ENCODE peak calls at places on chromosomes 5 and 9, in five cellular contexts. One of them, this sample, is unnamed.

GRCh38 chr9:130694205-130694604 is 625 bp downstream of the EXOSC2 start:
- DNase-seq in memory B cell: no peak
- DNase-seq in activated CD4-positive, alpha-beta T cell treated with anti-CD3 and anti-CD28 coated beads, Interleukin-2, amount 50 U/mL, for 1 hour: no peak
- DNase-seq in endothelial cell: no peak
- DNase-seq in AG04450: no peak
- DNase-seq in this sample: no peak

GRCh38 chr9:19799784-19800183 is 10.9 kb upstream of the SLC24A2 start:
- DNase-seq in memory B cell: no peak
- DNase-seq in activated CD4-positive, alpha-beta T cell treated with anti-CD3 and anti-CD28 coated beads, Interleukin-2, amount 50 U/mL, for 1 hour: no peak
- DNase-seq in endothelial cell: no peak
- DNase-seq in AG04450: no peak
- DNase-seq in this sample: no peak

GRCh38 chr5:21806943-21807342 is 1046.2 kb downstream of the CDH12 start:
- DNase-seq in memory B cell: no peak
- DNase-seq in activated CD4-positive, alpha-beta T cell treated with anti-CD3 and anti-CD28 coated beads, Interleukin-2, amount 50 U/mL, for 1 hour: no peak
- DNase-seq in endothelial cell: no peak
- DNase-seq in AG04450: no peak
- DNase-seq in this sample: no peak

GRCh38 chr5:119032653-119033052 is 38.2 kb upstream of the DMXL1 start:
- DNase-seq in memory B cell: no peak
- DNase-seq in activated CD4-positive, alpha-beta T cell treated with anti-CD3 and anti-CD28 coated beads, Interleukin-2, amount 50 U/mL, for 1 hour: no peak
- DNase-seq in endothelial cell: no peak
- DNase-seq in AG04450: no peak
- DNase-seq in this sample: no peak

GRCh38 chr9:120299785-120300184 is 280.2 kb downstream of the CDK5RAP2 start:
- DNase-seq in memory B cell: no peak
- DNase-seq in activated CD4-positive, alpha-beta T cell treated with anti-CD3 and anti-CD28 coated beads, Interleukin-2, amount 50 U/mL, for 1 hour: no peak
- DNase-seq in endothelial cell: no peak
- DNase-seq in AG04450: no peak
- DNase-seq in this sample: no peak

GRCh38 chr9:92482336-92482735 is at the start of gene ASPN:
- DNase-seq in memory B cell: no peak
- DNase-seq in activated CD4-positive, alpha-beta T cell treated with anti-CD3 and anti-CD28 coated beads, Interleukin-2, amount 50 U/mL, for 1 hour: no peak
- DNase-seq in endothelial cell: no peak
- DNase-seq in AG04450: no peak
- DNase-seq in this sample: no peak

GRCh38 chr9:113633782-113634596 is 170.5 kb downstream of the RGS3 start:
- DNase-seq in memory B cell: no peak
- DNase-seq in activated CD4-positive, alpha-beta T cell treated with anti-CD3 and anti-CD28 coated beads, Interleukin-2, amount 50 U/mL, for 1 hour: no peak
- DNase-seq in endothelial cell: no peak
- DNase-seq in AG04450: no peak
- DNase-seq in this sample: no peak

GRCh38 chr9:98326402-98327248 is 71.2 kb upstream of the TBC1D2 start:
- DNase-seq in memory B cell: no peak
- DNase-seq in activated CD4-positive, alpha-beta T cell treated with anti-CD3 and anti-CD28 coated beads, Interleukin-2, amount 50 U/mL, for 1 hour: no peak
- DNase-seq in endothelial cell: no peak
- DNase-seq in AG04450: peak
- DNase-seq in this sample: no peak

GRCh38 chr9:106111039-106111740 is 416.8 kb downstream of the TMEM38B start:
- DNase-seq in memory B cell: no peak
- DNase-seq in activated CD4-positive, alpha-beta T cell treated with anti-CD3 and anti-CD28 coated beads, Interleukin-2, amount 50 U/mL, for 1 hour: no peak
- DNase-seq in endothelial cell: no peak
- DNase-seq in AG04450: no peak
- DNase-seq in this sample: no peak

GRCh38 chr5:82601085-82601484 is 322.9 kb upstream of the RPS23 start:
- DNase-seq in memory B cell: no peak
- DNase-seq in activated CD4-positive, alpha-beta T cell treated with anti-CD3 and anti-CD28 coated beads, Interleukin-2, amount 50 U/mL, for 1 hour: no peak
- DNase-seq in endothelial cell: no peak
- DNase-seq in AG04450: no peak
- DNase-seq in this sample: no peak

GRCh38 chr9:23849379-23849778 is 23.3 kb upstream of the ELAVL2 start:
- DNase-seq in memory B cell: no peak
- DNase-seq in activated CD4-positive, alpha-beta T cell treated with anti-CD3 and anti-CD28 coated beads, Interleukin-2, amount 50 U/mL, for 1 hour: no peak
- DNase-seq in endothelial cell: no peak
- DNase-seq in AG04450: no peak
- DNase-seq in this sample: no peak

GRCh38 chr5:157690690-157691433 is 19.5 kb downstream of the C5orf52 start:
- DNase-seq in memory B cell: no peak
- DNase-seq in activated CD4-positive, alpha-beta T cell treated with anti-CD3 and anti-CD28 coated beads, Interleukin-2, amount 50 U/mL, for 1 hour: no peak
- DNase-seq in endothelial cell: no peak
- DNase-seq in AG04450: no peak
- DNase-seq in this sample: no peak

GRCh38 chr5:151773979-151774378 is 2.2 kb downstream of the G3BP1 start:
- DNase-seq in memory B cell: no peak
- DNase-seq in activated CD4-positive, alpha-beta T cell treated with anti-CD3 and anti-CD28 coated beads, Interleukin-2, amount 50 U/mL, for 1 hour: no peak
- DNase-seq in endothelial cell: no peak
- DNase-seq in AG04450: no peak
- DNase-seq in this sample: peak

GRCh38 chr9:34989946-34990635 is 546 bp downstream of the DNAJB5 start:
- DNase-seq in memory B cell: peak
- DNase-seq in activated CD4-positive, alpha-beta T cell treated with anti-CD3 and anti-CD28 coated beads, Interleukin-2, amount 50 U/mL, for 1 hour: peak
- DNase-seq in endothelial cell: peak
- DNase-seq in AG04450: no peak
- DNase-seq in this sample: peak

GRCh38 chr9:133103183-133103986 is 17.7 kb downstream of the RALGDS start:
- DNase-seq in memory B cell: peak
- DNase-seq in activated CD4-positive, alpha-beta T cell treated with anti-CD3 and anti-CD28 coated beads, Interleukin-2, amount 50 U/mL, for 1 hour: peak
- DNase-seq in endothelial cell: peak
- DNase-seq in AG04450: no peak
- DNase-seq in this sample: peak

GRCh38 chr5:134509308-134510040 is 16.0 kb upstream of the JADE2 start:
- DNase-seq in memory B cell: no peak
- DNase-seq in activated CD4-positive, alpha-beta T cell treated with anti-CD3 and anti-CD28 coated beads, Interleukin-2, amount 50 U/mL, for 1 hour: no peak
- DNase-seq in endothelial cell: no peak
- DNase-seq in AG04450: no peak
- DNase-seq in this sample: no peak

GRCh38 chr9:136880651-136881050 is 5.7 kb upstream of the TRAF2 start:
- DNase-seq in memory B cell: no peak
- DNase-seq in activated CD4-positive, alpha-beta T cell treated with anti-CD3 and anti-CD28 coated beads, Interleukin-2, amount 50 U/mL, for 1 hour: no peak
- DNase-seq in endothelial cell: no peak
- DNase-seq in AG04450: no peak
- DNase-seq in this sample: no peak

GRCh38 chr5:113489299-113489698 is 1.0 kb upstream of the MCC start:
- DNase-seq in memory B cell: no peak
- DNase-seq in activated CD4-positive, alpha-beta T cell treated with anti-CD3 and anti-CD28 coated beads, Interleukin-2, amount 50 U/mL, for 1 hour: no peak
- DNase-seq in endothelial cell: no peak
- DNase-seq in AG04450: peak
- DNase-seq in this sample: peak

GRCh38 chr5:119323630-119324000 is 32.2 kb upstream of the TNFAIP8 start:
- DNase-seq in memory B cell: no peak
- DNase-seq in activated CD4-positive, alpha-beta T cell treated with anti-CD3 and anti-CD28 coated beads, Interleukin-2, amount 50 U/mL, for 1 hour: no peak
- DNase-seq in endothelial cell: no peak
- DNase-seq in AG04450: no peak
- DNase-seq in this sample: no peak

GRCh38 chr5:31720811-31721345 is 81.9 kb downstream of the PDZD2 start:
- DNase-seq in memory B cell: no peak
- DNase-seq in activated CD4-positive, alpha-beta T cell treated with anti-CD3 and anti-CD28 coated beads, Interleukin-2, amount 50 U/mL, for 1 hour: no peak
- DNase-seq in endothelial cell: no peak
- DNase-seq in AG04450: no peak
- DNase-seq in this sample: no peak

GRCh38 chr5:143456952-143457547 is 53.6 kb upstream of the NR3C1 start:
- DNase-seq in memory B cell: no peak
- DNase-seq in activated CD4-positive, alpha-beta T cell treated with anti-CD3 and anti-CD28 coated beads, Interleukin-2, amount 50 U/mL, for 1 hour: no peak
- DNase-seq in endothelial cell: no peak
- DNase-seq in AG04450: no peak
- DNase-seq in this sample: no peak

GRCh38 chr9:4105183-4105582 is 194.7 kb downstream of the GLIS3 start:
- DNase-seq in memory B cell: no peak
- DNase-seq in activated CD4-positive, alpha-beta T cell treated with anti-CD3 and anti-CD28 coated beads, Interleukin-2, amount 50 U/mL, for 1 hour: no peak
- DNase-seq in endothelial cell: no peak
- DNase-seq in AG04450: no peak
- DNase-seq in this sample: no peak

GRCh38 chr5:142095035-142095434 is 13.5 kb upstream of the NDFIP1 start:
- DNase-seq in memory B cell: no peak
- DNase-seq in activated CD4-positive, alpha-beta T cell treated with anti-CD3 and anti-CD28 coated beads, Interleukin-2, amount 50 U/mL, for 1 hour: peak
- DNase-seq in endothelial cell: no peak
- DNase-seq in AG04450: no peak
- DNase-seq in this sample: peak

This sample was measured in central memory CD4-positive, alpha-beta T cell.